ENCODE peak calls at places on chromosomes 12 and 14, in nine cellular contexts. X is neural progenitor cell; T is fibroblast of mammary gland; B is CD8-positive, alpha-beta T cell; R is tibial artery; Y is dorsolateral prefrontal cortex; J is astrocyte; E is colonic mucosa; S is thyroid gland. Q is an unnamed sample.

GRCh38 chr12:109680521-109681030 is 33.0 kb upstream of the FAM222A start:
- DNase-seq in X (no peak), T (no peak), B (no peak), R (no peak), Y (no peak), J (no peak), E (peak; percentile 56), S (peak; percentile 39), Q (no peak)

GRCh38 chr14:97412933-97413574 is 615.9 kb downstream of the VRK1 start:
- DNase-seq in X (peak; percentile 38), T (no peak), B (no peak), R (no peak), Y (no peak), J (no peak), E (no peak), S (no peak), Q (no peak)

GRCh38 chr12:118098911-118099671 is 4.7 kb downstream of the VSIG10 start:
- DNase-seq in X (no peak), T (no peak), B (no peak), R (no peak), Y (no peak), J (no peak), E (peak; percentile 66), S (no peak), Q (no peak)

GRCh38 chr14:95891742-95892141 is 15.1 kb downstream of the TUNAR start:
- DNase-seq in X (no peak), T (peak; percentile 85), B (no peak), R (no peak), Y (no peak), J (peak; percentile 86), E (no peak), S (no peak), Q (peak; percentile 80)

GRCh38 chr14:23381871-23382270 is 5.0 kb downstream of the CMTM5 start:
- DNase-seq in X (no peak), T (no peak), B (no peak), R (no peak), Y (no peak), J (no peak), E (no peak), S (no peak), Q (no peak)

GRCh38 chr14:54659365-54659764 is 92.4 kb downstream of the SAMD4A start:
- DNase-seq in X (no peak), T (no peak), B (no peak), R (no peak), Y (no peak), J (no peak), E (no peak), S (no peak), Q (no peak)

GRCh38 chr12:123937707-123938600 is 34.7 kb downstream of the CCDC92 start:
- DNase-seq in X (no peak), T (no peak), B (peak; percentile 56), R (no peak), Y (no peak), J (peak; percentile 14), E (no peak), S (peak; percentile 29), Q (peak; percentile 18)

GRCh38 chr14:71322660-71323250 is 415.5 kb downstream of the PCNX1 start:
- DNase-seq in X (peak; percentile 15), T (peak; percentile 71), B (no peak), R (no peak), Y (no peak), J (peak; percentile 38), E (no peak), S (peak; percentile 8), Q (peak; percentile 70)

GRCh38 chr14:21913759-21914158 is 240.1 kb upstream of the OR4E1 start:
- DNase-seq in X (peak; percentile 94), T (peak; percentile 71), B (peak; percentile 60), R (no peak), Y (no peak), J (peak; percentile 1), E (peak; percentile 74), S (peak; percentile 4), Q (peak; percentile 28)

GRCh38 chr14:64930085-64930843 is 12.3 kb downstream of the GPX2 start:
- DNase-seq in X (no peak), T (peak; percentile 15), B (no peak), R (no peak), Y (no peak), J (peak; percentile 57), E (no peak), S (no peak), Q (peak; percentile 46)

GRCh38 chr12:95790025-95790911 is at the start of gene NTN4:
- DNase-seq in X (peak; percentile 68), T (peak; percentile 26), B (no peak), R (peak; percentile 74), Y (no peak), J (no peak), E (peak; percentile 63), S (peak; percentile 29), Q (peak; percentile 39)

GRCh38 chr12:69097619-69098368 is 141.6 kb upstream of the CPSF6 start:
- DNase-seq in X (no peak), T (peak; percentile 51), B (no peak), R (no peak), Y (no peak), J (peak; percentile 82), E (no peak), S (no peak), Q (peak; percentile 67)

GRCh38 chr12:44616385-44616784 is 259.7 kb downstream of the NELL2 start:
- DNase-seq in X (no peak), T (peak; percentile 0), B (no peak), R (no peak), Y (no peak), J (no peak), E (no peak), S (no peak), Q (no peak)

GRCh38 chr12:109737631-109738030 is 24.0 kb downstream of the FAM222A start:
- DNase-seq in X (no peak), T (no peak), B (no peak), R (peak; percentile 16), Y (peak; percentile 11), J (no peak), E (no peak), S (no peak), Q (no peak)

GRCh38 chr12:114918535-114919233 is 234.7 kb upstream of the TBX3 start:
- DNase-seq in X (no peak), T (peak; percentile 96), B (no peak), R (no peak), Y (no peak), J (peak; percentile 52), E (no peak), S (no peak), Q (peak; percentile 84)

GRCh38 chr12:62846506-62846905 is 88.4 kb downstream of the PPM1H start:
- DNase-seq in X (no peak), T (no peak), B (no peak), R (no peak), Y (no peak), J (peak; percentile 35), E (no peak), S (no peak), Q (peak; percentile 72)

GRCh38 chr12:95218852-95219171 is 1.2 kb downstream of the VEZT start:
- DNase-seq in X (peak; percentile 15), T (peak; percentile 16), B (no peak), R (no peak), Y (no peak), J (no peak), E (peak; percentile 56), S (peak; percentile 46), Q (no peak)

GRCh38 chr12:1474059-1474537 is 120.3 kb downstream of the FBXL14 start:
- DNase-seq in X (no peak), T (peak; percentile 100), B (no peak), R (no peak), Y (no peak), J (peak; percentile 99), E (no peak), S (no peak), Q (peak; percentile 98)

DNA sequence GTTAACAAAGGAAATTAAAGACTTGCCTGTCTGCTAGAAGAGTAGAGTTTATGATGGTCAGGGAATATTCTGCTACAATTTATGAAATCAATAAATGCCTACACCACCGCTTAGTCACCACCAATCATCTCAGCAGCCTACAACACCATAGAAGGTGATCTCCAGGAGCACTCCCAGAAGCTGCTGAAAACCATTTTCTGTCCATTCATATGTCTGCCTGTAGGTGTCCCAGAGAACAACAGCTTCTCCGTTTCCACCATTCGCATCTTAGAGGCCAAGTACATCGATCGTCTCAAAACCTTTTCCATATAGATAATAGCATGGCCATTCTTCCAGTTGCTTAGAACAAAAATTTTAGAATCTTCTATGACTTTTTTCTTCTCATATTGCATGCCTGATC is 303.4 kb downstream of the KCNC2 start:
- DNase-seq in X (peak; percentile 10), T (peak; percentile 15), B (no peak), R (no peak), Y (no peak), J (no peak), E (no peak), S (no peak), Q (no peak)
- TF ChIP-seq CTCF in X (peak; percentile 24), T (peak; percentile 19), B (no peak), R (no peak), Y (no peak), J (no peak), E (no peak), S (no peak), Q (peak; percentile 13)

DNA sequence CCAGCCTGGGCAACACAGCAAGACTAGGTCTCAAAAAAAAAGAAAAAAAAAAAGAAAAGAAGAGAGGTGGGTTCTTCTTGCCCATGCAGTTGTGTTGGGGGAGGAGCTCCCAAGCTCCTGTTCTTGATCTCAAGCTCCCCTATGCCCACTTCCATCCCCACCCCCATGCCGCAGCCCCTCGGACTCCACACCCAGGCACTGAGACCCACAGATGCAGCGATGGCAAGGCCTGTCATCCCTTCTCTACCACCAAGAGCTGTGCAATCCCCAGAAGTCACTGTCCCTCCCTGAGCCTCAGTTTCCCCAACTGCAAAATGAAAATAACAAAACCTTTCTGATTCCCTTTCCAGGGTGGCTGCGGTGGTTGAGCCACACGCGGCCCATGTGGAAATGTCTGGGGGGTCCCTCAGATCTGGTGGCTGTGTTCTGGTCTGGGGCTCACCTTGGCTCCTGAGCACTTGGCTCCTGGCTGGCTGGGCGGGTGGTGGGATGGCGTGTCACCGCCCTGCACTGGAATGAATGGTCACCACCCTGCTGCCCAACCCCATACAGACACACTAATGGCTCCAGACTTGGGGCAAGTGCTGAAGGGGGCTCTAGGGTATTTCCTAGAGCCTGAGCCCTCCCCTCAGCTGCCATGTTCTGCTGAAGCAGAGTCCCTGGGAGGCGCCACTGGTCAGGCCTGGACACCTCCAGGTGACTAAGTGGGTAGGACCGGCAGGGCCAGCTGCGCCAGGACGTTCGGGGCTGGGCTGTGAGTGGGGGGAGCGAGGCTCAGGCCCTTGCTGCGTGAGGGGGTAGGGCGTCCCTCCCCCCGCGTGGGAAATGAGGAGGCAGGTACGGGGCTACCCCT is 22.5 kb upstream of the KIF26A start:
- DNase-seq in X (no peak), T (no peak), B (no peak), R (peak; percentile 61), Y (no peak), J (no peak), E (peak; percentile 31), S (peak; percentile 77), Q (no peak)
- H3K4me3 ChIP-seq in X (no peak overlapping the region), T (no peak overlapping the region), B (no peak overlapping the region), R (peak overlapping the region; percentile 50), Y (peak overlapping the region; percentile 39), J (no peak overlapping the region), E (peak overlapping the region; percentile 57), S (peak overlapping the region; percentile 63), Q (peak overlapping the region; percentile 8)

GRCh38 chr12:26465419-26466097 is 270.2 kb downstream of the SSPN start:
- DNase-seq in X (peak; percentile 10), T (peak; percentile 8), B (no peak), R (no peak), Y (no peak), J (peak; percentile 2), E (no peak), S (no peak), Q (no peak)
- TF ChIP-seq CTCF in X (peak; percentile 33), T (no peak), B (no peak), R (no peak), Y (peak; percentile 13), J (no peak), E (no peak), S (no peak), Q (peak; percentile 23)

GRCh38 chr12:65603428-65604351 is 220.6 kb upstream of the HMGA2 start:
- DNase-seq in X (peak; percentile 44), T (peak; percentile 94), B (no peak), R (peak; percentile 64), Y (no peak), J (peak; percentile 98), E (peak; percentile 51), S (peak; percentile 91), Q (peak; percentile 98)
- H3K4me3 ChIP-seq in X (no peak overlapping the region), T (peak overlapping the region; percentile 63), B (no peak overlapping the region), R (peak overlapping the region; percentile 31), Y (no peak overlapping the region), J (peak overlapping the region; percentile 75), E (no peak overlapping the region), S (no peak overlapping the region), Q (peak overlapping the region; percentile 56)